ENCODE peak calls at places on chromosomes 13 and 19, in five cellular contexts. J is foreskin fibroblast, Q is adrenal gland, U is lower leg skin, P is tibial nerve. N is an unnamed sample.

GRCh38 chr19:13037161-13037560 is 41.9 kb downstream of the NFIX start:
- DNase-seq in P (no peak), J (peak; percentile 80), U (no peak), Q (no peak), N (peak; percentile 83)

GRCh38 chr13:42280537-42280936 is 8.6 kb downstream of the AKAP11 start:
- DNase-seq in J (no peak), U (no peak), Q (no peak), P (no peak), N (no peak)

GRCh38 chr13:99916366-99917103 is 55.0 kb downstream of the ZIC5 start:
- DNase-seq in Q (no peak), J (peak; percentile 51), P (peak; percentile 32), U (no peak), N (peak; percentile 76)

GRCh38 chr13:23743269-23743668 is 145.9 kb downstream of the MIPEP start:
- DNase-seq in P (no peak), Q (no peak), J (no peak), U (no peak), N (no peak)

GRCh38 chr19:48121909-48122371 is 11.3 kb upstream of the PLA2G4C start:
- DNase-seq in P (no peak), J (peak; percentile 74), Q (peak; percentile 88), U (peak; percentile 40), N (no peak)

GRCh38 chr19:979318-979741 is 4.8 kb upstream of the WDR18 start:
- DNase-seq in J (no peak), Q (no peak), U (no peak), P (no peak), N (no peak)

GRCh38 chr13:61950828-61951227 is 535.2 kb upstream of the PCDH20 start:
- DNase-seq in U (no peak), Q (no peak), P (no peak), J (no peak), N (no peak)

GRCh38 chr19:4474504-4475136 is 2.5 kb downstream of the HDGFL2 start:
- DNase-seq in J (peak; percentile 37), P (no peak), Q (no peak), U (no peak), N (peak; percentile 55)

GRCh38 chr13:62706035-62706434 is 1290.4 kb upstream of the PCDH20 start:
- DNase-seq in P (no peak), Q (no peak), U (no peak), J (no peak), N (peak; percentile 0)

GRCh38 chr19:24159707-24160106 is 72.7 kb downstream of the ZNF254 start:
- DNase-seq in U (no peak), Q (no peak), P (no peak), J (no peak), N (peak; percentile 11)

GRCh38 chr13:52750713-52751112 is 11.1 kb upstream of the CNMD start:
- DNase-seq in P (no peak), J (no peak), U (no peak), Q (no peak), N (no peak)

GRCh38 chr13:21123956-21124355 is 52.4 kb downstream of the SKA3 start:
- DNase-seq in U (no peak), P (no peak), Q (no peak), J (no peak), N (no peak)

GRCh38 chr19:44684892-44685847 is 13.8 kb upstream of the CEACAM16 start:
- DNase-seq in U (peak; percentile 33), J (peak; percentile 85), P (no peak), Q (peak; percentile 92), N (peak; percentile 93)

GRCh38 chr19:40689339-40690049 is 957 bp downstream of the NUMBL start:
- DNase-seq in P (no peak), J (no peak), U (no peak), Q (no peak), N (peak; percentile 25)

GRCh38 chr19:38319421-38320258 is at the start of gene KCNK6:
- DNase-seq in J (no peak), U (no peak), Q (no peak), P (peak; percentile 22), N (peak; percentile 7)

GRCh38 chr19:46659151-46660007 is 1.6 kb downstream of the DACT3 start:
- DNase-seq in J (no peak), U (no peak), Q (no peak), P (peak; percentile 33), N (no peak)

GRCh38 chr13:32669030-32669646 is 82.9 kb downstream of the PDS5B start:
- DNase-seq in P (no peak), U (no peak), Q (no peak), J (peak; percentile 10), N (peak; percentile 68)

GRCh38 chr13:86383561-86383960 is 584.3 kb upstream of the SLITRK6 start:
- DNase-seq in P (no peak), J (no peak), U (no peak), Q (no peak), N (no peak)

GRCh38 chr13:98813993-98814392 is 61.5 kb upstream of the SLC15A1 start:
- DNase-seq in U (no peak), J (no peak), P (no peak), Q (no peak), N (peak; percentile 36)

DNA sequence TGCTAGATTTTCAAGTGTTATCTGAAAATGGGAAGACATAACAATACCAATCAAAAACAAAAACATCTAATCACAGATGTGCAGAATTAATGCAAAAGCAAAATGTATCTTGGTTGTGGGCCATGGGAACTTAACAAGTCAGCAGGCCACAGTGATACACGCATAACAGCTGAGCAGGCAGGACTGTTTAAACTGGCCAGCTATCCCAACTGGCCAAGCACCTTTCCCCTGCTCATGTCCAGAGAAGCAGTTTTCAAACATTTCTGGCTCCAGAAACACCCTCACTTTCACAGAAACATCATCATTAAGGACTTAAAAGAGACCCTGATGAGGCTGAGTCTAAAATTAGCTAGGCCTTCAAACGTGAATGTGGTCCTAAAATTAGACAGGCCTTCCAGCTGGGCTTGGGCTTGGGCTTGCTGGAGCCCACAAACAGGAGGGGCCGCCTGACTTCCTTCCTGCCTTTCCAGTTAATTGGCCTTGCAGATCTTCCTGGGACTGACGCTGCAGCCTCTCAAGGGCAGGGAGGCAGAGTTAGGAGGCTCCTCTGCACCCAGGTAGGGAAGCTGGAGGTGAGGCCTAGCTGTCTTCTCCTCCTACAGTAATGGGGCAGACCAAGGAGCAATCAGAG is 334.2 kb downstream of the DNAJC15 start:
- DNase-seq in P (no peak), Q (no peak), J (no peak), U (no peak), N (no peak)
- H3K4me3 ChIP-seq in P (no peak overlapping the region), Q (no peak overlapping the region), J (no peak overlapping the region), U (no peak overlapping the region), N (no peak overlapping the region)

GRCh38 chr19:15438124-15438496 is 11.6 kb downstream of the WIZ start:
- DNase-seq in P (no peak), J (no peak), U (no peak), Q (no peak), N (no peak)
- H3K4me3 ChIP-seq in P (no peak overlapping the region), J (no peak overlapping the region), U (no peak overlapping the region), Q (no peak overlapping the region), N (no peak overlapping the region)

GRCh38 chr13:30370916-30371521 is 51.3 kb upstream of the UBE2L5 start:
- DNase-seq in P (no peak), J (no peak), U (no peak), Q (no peak), N (no peak)

GRCh38 chr13:30370146-30370545 is 52.1 kb upstream of the UBE2L5 start:
- DNase-seq in Q (no peak), J (no peak), P (no peak), U (no peak), N (no peak)

GRCh38 chr13:30373727-30374126 is 48.6 kb upstream of the UBE2L5 start:
- DNase-seq in Q (no peak), J (no peak), U (no peak), P (no peak), N (no peak)

GRCh38 chr13:30375436-30375835 is 46.9 kb upstream of the UBE2L5 start:
- DNase-seq in P (no peak), Q (no peak), J (no peak), U (no peak), N (no peak)

GRCh38 chr13:30371649-30372265 is 50.5 kb upstream of the UBE2L5 start:
- DNase-seq in J (peak; percentile 45), U (no peak), P (no peak), Q (no peak), N (peak; percentile 83)
- H3K4me3 ChIP-seq in J (no peak overlapping the region), U (no peak overlapping the region), P (no peak overlapping the region), Q (no peak overlapping the region), N (no peak overlapping the region)

DNA sequence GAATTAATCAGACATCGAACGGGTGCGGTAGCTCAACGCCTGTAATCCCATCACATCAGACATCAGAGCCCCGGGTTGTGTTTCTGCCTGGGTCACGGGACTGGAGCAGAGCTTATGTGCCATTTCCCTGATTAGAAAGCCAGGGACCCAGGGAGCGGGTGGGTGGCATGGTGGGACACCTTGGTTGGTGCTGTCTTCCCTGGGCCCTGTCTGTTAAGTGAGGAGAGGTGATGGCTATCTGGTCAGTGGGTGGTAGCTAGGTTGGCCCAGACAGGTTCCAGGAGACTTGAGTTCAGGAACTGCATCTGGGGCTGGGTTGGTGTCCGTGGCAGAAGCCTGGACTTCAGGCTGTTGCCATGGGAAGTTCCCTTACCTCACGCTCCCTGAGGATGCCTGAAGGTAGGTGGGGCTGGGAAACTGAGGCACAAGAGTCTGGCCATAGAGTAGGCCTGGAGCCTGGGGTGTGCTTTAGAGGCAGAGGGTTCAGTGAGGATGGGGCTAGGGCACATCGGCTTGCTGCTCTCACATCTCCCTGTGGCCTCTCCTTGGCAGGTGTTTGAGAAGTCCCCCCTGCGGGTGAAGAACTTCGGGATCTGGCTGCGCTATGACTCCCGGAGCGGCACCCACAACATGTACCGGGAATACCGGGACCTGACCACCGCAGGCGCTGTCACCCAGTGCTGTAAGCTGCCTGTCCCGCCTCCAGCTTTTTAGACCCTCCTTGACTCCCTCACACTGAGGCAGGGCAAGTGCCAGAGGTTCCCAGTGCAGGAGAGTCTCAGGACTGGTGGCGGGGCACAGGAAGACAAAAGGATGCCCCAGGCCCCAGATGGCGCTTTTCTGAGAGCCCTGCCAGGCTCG is 2.1 kb downstream of the RPL18A start:
- DNase-seq in P (no peak), Q (no peak), J (no peak), U (no peak), N (no peak)
- H3K4me3 ChIP-seq in P (no peak overlapping the region), Q (peak overlapping the region; percentile 76), J (peak overlapping the region; percentile 98), U (no peak overlapping the region), N (peak overlapping the region; percentile 88)

DNA sequence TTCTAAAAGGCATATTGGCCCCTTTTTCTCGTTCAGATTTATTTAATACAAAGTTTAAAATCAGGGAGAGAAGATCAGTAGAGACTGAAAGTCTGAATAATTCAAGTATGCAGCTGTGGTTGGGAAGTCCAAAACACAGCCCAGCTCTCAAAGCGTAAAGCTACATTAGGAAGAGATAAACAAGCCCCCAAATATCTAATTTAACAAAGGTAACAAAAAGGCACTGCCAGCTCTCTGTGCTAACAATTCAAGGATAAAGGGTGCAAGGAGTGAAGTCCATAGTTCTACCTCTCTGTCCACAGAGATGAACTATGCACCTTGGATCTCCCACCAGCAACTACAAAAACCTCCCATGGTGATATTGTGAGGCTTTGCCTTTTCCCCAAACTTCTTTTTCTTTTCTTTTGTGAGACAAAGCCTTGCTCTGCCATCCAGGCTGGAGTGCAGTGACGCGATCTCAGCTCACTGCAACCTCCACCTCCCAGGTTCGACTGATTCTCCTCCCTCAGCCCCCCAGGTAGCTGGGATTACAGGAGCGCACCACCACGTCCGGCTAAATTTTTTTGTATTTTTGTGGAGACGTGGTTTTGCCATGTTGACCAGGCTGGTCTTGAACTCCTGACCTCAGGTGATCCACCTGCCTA is 104.4 kb downstream of the LHFPL6 start:
- DNase-seq in P (no peak), J (no peak), Q (no peak), U (no peak), N (no peak)
- H3K4me3 ChIP-seq in P (no peak overlapping the region), J (no peak overlapping the region), Q (no peak overlapping the region), U (no peak overlapping the region), N (no peak overlapping the region)